ENCODE peak calls at places on chromosomes 5 and 9, in seven cellular contexts. One of them, this sample, is unnamed.

GRCh38 chr9:6024035-6024554 is 8.7 kb upstream of the RANBP6 start:
- DNase-seq in uterus: no peak
- DNase-seq in hepatocyte: peak; percentile 11
- DNase-seq in IMR-90: no peak
- DNase-seq in K562: peak; percentile 35
- DNase-seq in tibial artery: no peak
- DNase-seq in kidney epithelial cell: no peak
- DNase-seq in this sample: no peak

GRCh38 chr5:72183231-72183630 is 76.0 kb downstream of the MAP1B start:
- DNase-seq in uterus: no peak
- DNase-seq in hepatocyte: no peak
- DNase-seq in IMR-90: no peak
- DNase-seq in K562: no peak
- DNase-seq in tibial artery: no peak
- DNase-seq in kidney epithelial cell: no peak
- DNase-seq in this sample: no peak

GRCh38 chr9:22169732-22170131 is 160.6 kb upstream of the CDKN2B start:
- DNase-seq in uterus: no peak
- DNase-seq in hepatocyte: no peak
- DNase-seq in IMR-90: no peak
- DNase-seq in K562: no peak
- DNase-seq in tibial artery: no peak
- DNase-seq in kidney epithelial cell: no peak
- DNase-seq in this sample: no peak

GRCh38 chr5:154860765-154861164 is 2.3 kb downstream of the CNOT8 start:
- DNase-seq in uterus: no peak
- DNase-seq in hepatocyte: no peak
- DNase-seq in IMR-90: no peak
- DNase-seq in K562: no peak
- DNase-seq in tibial artery: no peak
- DNase-seq in kidney epithelial cell: no peak
- DNase-seq in this sample: no peak

GRCh38 chr5:106397700-106398099 is 1273.0 kb downstream of the EFNA5 start:
- DNase-seq in uterus: no peak
- DNase-seq in hepatocyte: no peak
- DNase-seq in IMR-90: peak; percentile 98
- DNase-seq in K562: no peak
- DNase-seq in tibial artery: no peak
- DNase-seq in kidney epithelial cell: peak; percentile 82
- DNase-seq in this sample: peak; percentile 90

GRCh38 chr9:137035937-137036336 is 4.0 kb upstream of the FUT7 start:
- DNase-seq in uterus: no peak
- DNase-seq in hepatocyte: no peak
- DNase-seq in IMR-90: no peak
- DNase-seq in K562: no peak
- DNase-seq in tibial artery: no peak
- DNase-seq in kidney epithelial cell: no peak
- DNase-seq in this sample: no peak

GRCh38 chr9:130890869-130891698 is 5.5 kb downstream of the QRFP start:
- DNase-seq in uterus: no peak
- DNase-seq in hepatocyte: no peak
- DNase-seq in IMR-90: no peak
- DNase-seq in K562: no peak
- DNase-seq in tibial artery: no peak
- DNase-seq in kidney epithelial cell: no peak
- DNase-seq in this sample: no peak

GRCh38 chr5:155147222-155147621 is 133.7 kb downstream of the KIF4B start:
- DNase-seq in uterus: no peak
- DNase-seq in hepatocyte: peak; percentile 14
- DNase-seq in IMR-90: no peak
- DNase-seq in K562: peak; percentile 3
- DNase-seq in tibial artery: no peak
- DNase-seq in kidney epithelial cell: no peak
- DNase-seq in this sample: peak; percentile 16

GRCh38 chr5:151155777-151156731 is 1.5 kb downstream of the ANXA6 start:
- DNase-seq in uterus: peak; percentile 31
- DNase-seq in hepatocyte: peak; percentile 42
- DNase-seq in IMR-90: peak; percentile 68
- DNase-seq in K562: peak; percentile 21
- DNase-seq in tibial artery: no peak
- DNase-seq in kidney epithelial cell: no peak
- DNase-seq in this sample: peak; percentile 63

GRCh38 chr5:51225671-51226419 is 157.4 kb upstream of the ISL1 start:
- DNase-seq in uterus: no peak
- DNase-seq in hepatocyte: peak; percentile 32
- DNase-seq in IMR-90: no peak
- DNase-seq in K562: no peak
- DNase-seq in tibial artery: no peak
- DNase-seq in kidney epithelial cell: no peak
- DNase-seq in this sample: no peak

GRCh38 chr5:31530541-31531265 is 1.2 kb downstream of the DROSHA start:
- DNase-seq in uterus: no peak
- DNase-seq in hepatocyte: no peak
- DNase-seq in IMR-90: no peak
- DNase-seq in K562: peak; percentile 61
- DNase-seq in tibial artery: no peak
- DNase-seq in kidney epithelial cell: no peak
- DNase-seq in this sample: no peak

GRCh38 chr5:78717674-78718073 is 69.1 kb upstream of the LHFPL2 start:
- DNase-seq in uterus: no peak
- DNase-seq in hepatocyte: peak; percentile 47
- DNase-seq in IMR-90: peak; percentile 80
- DNase-seq in K562: peak; percentile 14
- DNase-seq in tibial artery: no peak
- DNase-seq in kidney epithelial cell: no peak
- DNase-seq in this sample: peak; percentile 12

GRCh38 chr5:140554454-140554853 is 2.8 kb downstream of the SRA1 start:
- DNase-seq in uterus: no peak
- DNase-seq in hepatocyte: no peak
- DNase-seq in IMR-90: peak; percentile 83
- DNase-seq in K562: peak; percentile 53
- DNase-seq in tibial artery: no peak
- DNase-seq in kidney epithelial cell: no peak
- DNase-seq in this sample: peak; percentile 76

GRCh38 chr9:4316409-4316808 is 16.5 kb upstream of the GLIS3 start:
- DNase-seq in uterus: no peak
- DNase-seq in hepatocyte: no peak
- DNase-seq in IMR-90: no peak
- DNase-seq in K562: no peak
- DNase-seq in tibial artery: no peak
- DNase-seq in kidney epithelial cell: no peak
- DNase-seq in this sample: no peak

GRCh38 chr5:36373527-36374086 is 71.9 kb upstream of the RANBP3L start:
- DNase-seq in uterus: peak; percentile 53
- DNase-seq in hepatocyte: peak; percentile 64
- DNase-seq in IMR-90: peak; percentile 38
- DNase-seq in K562: peak; percentile 31
- DNase-seq in tibial artery: peak; percentile 93
- DNase-seq in kidney epithelial cell: peak; percentile 9
- DNase-seq in this sample: peak; percentile 97

GRCh38 chr5:50709471-50709870 is 43.0 kb downstream of the PARP8 start:
- DNase-seq in uterus: no peak
- DNase-seq in hepatocyte: no peak
- DNase-seq in IMR-90: peak; percentile 64
- DNase-seq in K562: no peak
- DNase-seq in tibial artery: no peak
- DNase-seq in kidney epithelial cell: no peak
- DNase-seq in this sample: peak; percentile 45

GRCh38 chr9:101478444-101478843 is 42.9 kb upstream of the ALDOB start:
- DNase-seq in uterus: no peak
- DNase-seq in hepatocyte: no peak
- DNase-seq in IMR-90: no peak
- DNase-seq in K562: no peak
- DNase-seq in tibial artery: no peak
- DNase-seq in kidney epithelial cell: no peak
- DNase-seq in this sample: no peak

GRCh38 chr9:101478906-101479305 is 43.3 kb upstream of the ALDOB start:
- DNase-seq in uterus: no peak
- DNase-seq in hepatocyte: no peak
- DNase-seq in IMR-90: no peak
- DNase-seq in K562: no peak
- DNase-seq in tibial artery: no peak
- DNase-seq in kidney epithelial cell: no peak
- DNase-seq in this sample: no peak

GRCh38 chr9:101480386-101480785 is 44.8 kb upstream of the ALDOB start:
- DNase-seq in uterus: no peak
- DNase-seq in hepatocyte: no peak
- DNase-seq in IMR-90: no peak
- DNase-seq in K562: no peak
- DNase-seq in tibial artery: no peak
- DNase-seq in kidney epithelial cell: no peak
- DNase-seq in this sample: no peak

GRCh38 chr9:101477736-101478135 is 42.2 kb upstream of the ALDOB start:
- DNase-seq in uterus: peak; percentile 26
- DNase-seq in hepatocyte: no peak
- DNase-seq in IMR-90: peak; percentile 51
- DNase-seq in K562: no peak
- DNase-seq in tibial artery: no peak
- DNase-seq in kidney epithelial cell: no peak
- DNase-seq in this sample: peak; percentile 30

DNA sequence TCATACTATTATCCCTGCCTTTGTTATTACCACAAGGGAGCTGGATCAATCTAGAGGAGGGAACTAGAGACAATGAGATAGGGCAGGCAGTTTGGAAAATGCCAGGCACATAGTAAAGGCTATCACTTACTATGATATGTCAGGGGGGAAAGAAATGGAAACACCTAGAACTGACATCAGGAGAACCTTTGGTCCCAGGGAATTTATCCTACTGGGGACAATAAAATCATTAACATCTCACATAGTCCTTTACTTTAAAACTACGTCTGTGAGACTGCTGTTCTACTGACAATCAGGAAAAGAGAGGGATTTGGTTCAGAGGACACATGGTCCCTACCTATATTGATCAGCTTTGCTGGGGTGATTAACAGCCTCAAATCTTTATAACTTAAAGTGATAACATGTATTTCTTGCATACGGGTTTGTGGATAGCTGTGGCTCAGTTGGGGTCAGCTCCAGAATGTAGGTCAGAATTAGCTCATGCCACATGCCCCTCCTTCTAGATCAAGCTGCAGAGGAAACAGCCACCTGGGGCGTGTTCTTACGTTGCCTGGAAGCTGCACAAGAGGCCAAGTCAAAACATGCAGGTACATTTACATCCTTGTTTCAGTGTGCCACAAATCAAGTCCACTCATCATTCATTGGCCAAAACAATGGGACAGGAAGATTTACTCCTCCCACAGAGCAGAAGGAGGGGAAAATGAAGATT is 43.9 kb upstream of the ALDOB start:
- DNase-seq in uterus: no peak
- DNase-seq in hepatocyte: peak; percentile 22
- DNase-seq in IMR-90: no peak
- DNase-seq in K562: no peak
- DNase-seq in tibial artery: no peak
- DNase-seq in kidney epithelial cell: no peak
- DNase-seq in this sample: no peak
- H3K4me3 ChIP-seq in uterus: no peak overlapping the region
- H3K4me3 ChIP-seq in hepatocyte: no peak overlapping the region
- H3K4me3 ChIP-seq in IMR-90: no peak overlapping the region
- H3K4me3 ChIP-seq in K562: no peak overlapping the region
- H3K4me3 ChIP-seq in tibial artery: no peak overlapping the region
- H3K4me3 ChIP-seq in kidney epithelial cell: no peak overlapping the region
- H3K4me3 ChIP-seq in this sample: no peak overlapping the region

DNA sequence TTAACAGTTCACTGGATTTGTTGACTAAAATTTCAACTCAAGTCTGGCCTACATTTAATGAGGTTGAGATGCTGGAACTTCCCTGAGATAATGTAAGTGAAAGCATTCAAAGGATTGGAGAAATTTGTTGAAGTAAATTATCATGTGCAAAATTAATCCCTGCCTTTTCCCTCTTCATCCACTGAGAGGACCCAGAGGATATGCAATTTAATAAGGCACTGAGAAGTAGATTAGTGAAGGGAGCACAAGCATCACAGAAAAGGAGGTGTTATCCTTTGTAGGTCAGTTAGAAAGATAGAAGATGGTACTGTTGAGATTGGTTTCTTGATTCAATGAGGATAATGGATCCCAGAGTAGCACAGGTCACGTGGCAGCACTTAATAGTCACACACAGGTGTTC is 42.6 kb upstream of the ANKRD31 start:
- DNase-seq in uterus: no peak
- DNase-seq in hepatocyte: no peak
- DNase-seq in IMR-90: no peak
- DNase-seq in K562: no peak
- DNase-seq in tibial artery: no peak
- DNase-seq in kidney epithelial cell: no peak
- DNase-seq in this sample: no peak
- TF ChIP-seq CTCF in uterus: no peak
- TF ChIP-seq CTCF in hepatocyte: no peak
- TF ChIP-seq CTCF in IMR-90: no peak
- TF ChIP-seq CTCF in K562: no peak
- TF ChIP-seq CTCF in tibial artery: no peak
- TF ChIP-seq CTCF in kidney epithelial cell: no peak
- TF ChIP-seq CTCF in this sample: no peak

DNA sequence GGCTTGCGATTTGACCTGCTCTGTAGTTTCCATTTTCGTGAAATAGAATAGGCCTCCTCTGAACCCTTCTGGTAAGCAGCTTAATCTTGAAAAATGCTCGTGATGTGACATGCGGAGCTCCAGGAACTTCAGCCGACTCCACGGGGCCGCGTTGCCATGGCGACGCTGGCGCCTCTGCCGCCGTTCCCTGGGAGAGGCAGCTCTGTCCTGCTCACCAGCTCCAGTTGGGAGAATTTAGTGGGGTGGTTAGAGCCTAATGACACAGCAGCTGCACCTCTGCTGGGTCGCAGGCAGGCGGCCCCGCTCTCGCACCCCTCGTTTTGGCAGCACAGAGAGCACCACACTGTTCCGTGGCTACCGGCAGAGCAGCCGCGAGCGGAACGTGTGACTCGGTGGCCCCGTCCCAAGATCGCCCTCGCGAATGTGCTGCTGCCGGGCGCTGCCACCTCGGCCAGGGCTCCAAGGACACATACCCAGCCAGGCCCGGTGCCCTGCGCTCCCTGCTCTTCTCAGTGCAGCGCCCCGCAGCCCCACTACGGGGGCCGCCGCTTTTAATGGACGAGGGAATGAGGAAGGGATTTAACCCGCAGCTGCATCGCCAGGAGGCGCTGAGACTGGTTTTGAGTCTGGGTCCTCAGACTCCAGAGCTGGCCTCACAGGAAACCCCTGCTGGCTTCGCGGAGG is 131.2 kb upstream of the LMX1B start:
- DNase-seq in uterus: no peak
- DNase-seq in hepatocyte: peak; percentile 66
- DNase-seq in IMR-90: peak; percentile 41
- DNase-seq in K562: no peak
- DNase-seq in tibial artery: no peak
- DNase-seq in kidney epithelial cell: no peak
- DNase-seq in this sample: no peak
- H3K4me3 ChIP-seq in uterus: no peak overlapping the region
- H3K4me3 ChIP-seq in hepatocyte: no peak overlapping the region
- H3K4me3 ChIP-seq in IMR-90: no peak overlapping the region
- H3K4me3 ChIP-seq in K562: no peak overlapping the region
- H3K4me3 ChIP-seq in tibial artery: peak overlapping the region; percentile 43
- H3K4me3 ChIP-seq in kidney epithelial cell: no peak overlapping the region
- H3K4me3 ChIP-seq in this sample: no peak overlapping the region

DNA sequence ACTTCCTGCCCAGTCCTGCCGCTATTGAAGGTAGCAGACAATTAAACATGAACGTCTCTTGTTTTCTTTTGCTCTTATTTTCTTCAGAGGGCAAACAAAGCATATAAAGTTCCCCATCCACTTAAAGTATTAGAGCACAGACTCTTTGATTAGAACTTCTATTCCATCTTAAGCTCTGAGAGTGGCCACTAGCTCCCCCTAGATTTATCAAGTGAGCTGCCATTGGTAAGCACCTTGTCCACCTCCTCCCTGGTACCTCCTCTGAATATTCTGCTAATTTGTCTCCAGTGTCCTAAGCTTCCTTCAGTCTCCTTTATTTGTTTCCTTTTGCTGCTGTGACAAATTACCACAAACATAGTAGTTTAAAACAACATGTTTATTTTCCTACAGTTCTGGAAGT is 264.3 kb upstream of the KCNN2 start:
- DNase-seq in uterus: no peak
- DNase-seq in hepatocyte: no peak
- DNase-seq in IMR-90: no peak
- DNase-seq in K562: no peak
- DNase-seq in tibial artery: no peak
- DNase-seq in kidney epithelial cell: no peak
- DNase-seq in this sample: no peak
- TF ChIP-seq CTCF in uterus: no peak
- TF ChIP-seq CTCF in hepatocyte: no peak
- TF ChIP-seq CTCF in IMR-90: no peak
- TF ChIP-seq CTCF in K562: no peak
- TF ChIP-seq CTCF in tibial artery: no peak
- TF ChIP-seq CTCF in kidney epithelial cell: no peak
- TF ChIP-seq CTCF in this sample: no peak